ENCODE peak calls at places on chromosomes 7 and 10, in eight cellular contexts. Y is OCI-LY7; P is sigmoid colon; Z is gastrocnemius medialis; G is adrenal gland; X is CD4-positive, CD25-positive, alpha-beta regulatory T cell; N is aorta; K is ascending aorta. L is an unnamed sample.

GRCh38 chr10:46016811-46017210 is 13.6 kb downstream of the NCOA4 start:
- DNase-seq in Y (no peak), P (no peak), Z (no peak), G (no peak), X (no peak), N (no peak), K (no peak), L (no peak)

GRCh38 chr10:11265486-11265885 is 247.8 kb downstream of the CELF2 start:
- DNase-seq in Y (no peak), P (no peak), Z (no peak), G (no peak), X (no peak), N (no peak), K (no peak), L (no peak)

GRCh38 chr10:76902949-76903348 is 734.7 kb downstream of the KCNMA1 start:
- DNase-seq in Y (peak; percentile 1), P (no peak), Z (no peak), G (no peak), X (no peak), N (peak; percentile 82), K (no peak), L (no peak)

GRCh38 chr10:73591578-73591902 is 398 bp upstream of the USP54 start:
- DNase-seq in Y (peak; percentile 4), P (no peak), Z (no peak), G (no peak), X (no peak), N (no peak), K (no peak), L (no peak)

GRCh38 chr10:3465406-3465891 is 292.9 kb upstream of the PITRM1 start:
- DNase-seq in Y (no peak), P (no peak), Z (no peak), G (no peak), X (no peak), N (no peak), K (no peak), L (no peak)

GRCh38 chr7:40720401-40720800 is 585.6 kb downstream of the SUGCT start:
- DNase-seq in Y (no peak), P (no peak), Z (no peak), G (no peak), X (no peak), N (no peak), K (no peak), L (no peak)

GRCh38 chr10:119768455-119769094 is 42.7 kb downstream of the INPP5F start:
- DNase-seq in Y (no peak), P (no peak), Z (no peak), G (no peak), X (no peak), N (no peak), K (no peak), L (no peak)

GRCh38 chr10:5570007-5570655 is 45.4 kb downstream of the CALML3 start:
- DNase-seq in Y (no peak), P (no peak), Z (no peak), G (no peak), X (no peak), N (peak; percentile 63), K (no peak), L (peak; percentile 24)

GRCh38 chr10:50561816-50562215 is 61.9 kb downstream of the SGMS1 start:
- DNase-seq in Y (peak; percentile 54), P (no peak), Z (no peak), G (no peak), X (no peak), N (no peak), K (no peak), L (no peak)

GRCh38 chr7:54986716-54987115 is 32.1 kb upstream of the EGFR start:
- DNase-seq in Y (no peak), P (no peak), Z (no peak), G (no peak), X (no peak), N (no peak), K (no peak), L (no peak)

GRCh38 chr7:150520145-150520544 is 5.5 kb downstream of the GIMAP7 start:
- DNase-seq in Y (no peak), P (no peak), Z (no peak), G (no peak), X (no peak), N (no peak), K (no peak), L (no peak)

GRCh38 chr10:62779487-62780248 is 24.9 kb upstream of the ADO start:
- DNase-seq in Y (peak; percentile 86), P (no peak), Z (no peak), G (no peak), X (peak; percentile 74), N (no peak), K (no peak), L (peak; percentile 85)

GRCh38 chr7:77348371-77348813 is 67.8 kb downstream of the GSAP start:
- DNase-seq in Y (no peak), P (peak; percentile 78), Z (no peak), G (no peak), X (no peak), N (no peak), K (no peak), L (no peak)

GRCh38 chr7:67754651-67755050 is 758.0 kb downstream of the TYW1 start:
- DNase-seq in Y (no peak), P (no peak), Z (no peak), G (no peak), X (no peak), N (no peak), K (no peak), L (no peak)

GRCh38 chr7:73427902-73428696 is 5.5 kb upstream of the FZD9 start:
- DNase-seq in Y (no peak), P (no peak), Z (no peak), G (no peak), X (no peak), N (no peak), K (no peak), L (no peak)

GRCh38 chr7:42237891-42238531 is 1.0 kb upstream of the GLI3 start:
- DNase-seq in Y (no peak), P (peak; percentile 95), Z (peak; percentile 47), G (peak; percentile 78), X (no peak), N (peak; percentile 86), K (no peak), L (no peak)

GRCh38 chr10:96289218-96289910 is 14.9 kb upstream of the DNTT start:
- DNase-seq in Y (no peak), P (no peak), Z (no peak), G (no peak), X (no peak), N (no peak), K (no peak), L (no peak)

GRCh38 chr10:68049289-68050078 is 25.6 kb downstream of the HERC4 start:
- DNase-seq in Y (no peak), P (no peak), Z (no peak), G (no peak), X (no peak), N (no peak), K (no peak), L (no peak)

GRCh38 chr7:151850484-151851159 is 26.3 kb downstream of the PRKAG2 start:
- DNase-seq in Y (no peak), P (no peak), Z (no peak), G (no peak), X (no peak), N (peak; percentile 71), K (no peak), L (no peak)

GRCh38 chr7:4893929-4894475 is 10.5 kb upstream of the RADIL start:
- DNase-seq in Y (no peak), P (no peak), Z (no peak), G (no peak), X (no peak), N (no peak), K (no peak), L (no peak)

DNA sequence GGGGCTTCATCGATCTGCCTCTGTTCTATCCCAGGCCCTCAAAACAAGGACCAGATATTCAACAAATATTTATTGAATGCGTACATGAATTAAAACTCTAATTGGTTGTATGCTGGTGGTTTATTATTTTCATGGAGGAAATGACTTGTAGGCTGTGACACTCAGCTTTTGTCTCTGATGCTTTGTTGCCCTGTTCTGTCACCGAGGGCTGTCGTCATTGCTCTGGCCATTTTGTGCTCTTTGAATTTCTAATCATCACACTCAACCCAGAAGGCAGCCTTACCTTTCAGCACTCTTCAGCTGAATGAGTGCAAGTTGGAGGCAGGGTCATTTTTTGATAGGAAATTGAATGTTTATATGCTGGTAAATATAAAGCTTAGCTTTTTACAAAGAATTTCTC is 14.5 kb downstream of the SRGN start:
- DNase-seq in Y (no peak), P (no peak), Z (no peak), G (no peak), X (no peak), N (no peak), K (no peak), L (no peak)
- H3K36me3 ChIP-seq in Y (no peaks in the 10 kb centered on the region), P (no peaks in the 10 kb centered on the region), Z (no peaks in the 10 kb centered on the region), G (no peaks in the 10 kb centered on the region), X (peaks cover 58% of the 10 kb centered on the region), N (no peaks in the 10 kb centered on the region), K (peaks cover 27% of the 10 kb centered on the region), L (peaks cover 27% of the 10 kb centered on the region)

DNA sequence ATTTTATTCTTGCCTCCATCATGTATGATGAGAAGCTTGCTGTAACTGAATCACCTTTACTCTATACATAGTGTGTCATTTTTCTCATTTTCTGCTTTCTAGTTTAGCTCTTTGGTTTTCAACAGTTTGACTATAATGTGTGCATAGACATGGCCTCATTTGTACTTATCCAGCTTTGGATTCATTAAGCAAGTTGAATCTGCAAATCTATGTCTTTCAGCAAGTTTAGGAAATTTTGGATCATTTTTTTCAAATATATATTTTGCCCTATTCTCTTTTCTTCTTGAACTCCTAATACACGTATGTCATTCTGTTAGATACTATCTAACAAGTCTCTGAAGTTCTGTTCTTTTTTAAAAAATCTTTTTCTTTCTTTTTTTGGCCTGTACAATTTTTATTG is 57.8 kb downstream of the PRLHR start:
- DNase-seq in Y (no peak), P (no peak), Z (no peak), G (no peak), X (no peak), N (no peak), K (no peak), L (no peak)
- H3K4me1 ChIP-seq in Y (no peaks in the 10 kb centered on the region), P (no peaks in the 10 kb centered on the region), Z (no peaks in the 10 kb centered on the region), G (no peaks in the 10 kb centered on the region), X (no peaks in the 10 kb centered on the region), N (no peaks in the 10 kb centered on the region), K (no peaks in the 10 kb centered on the region), L (no peaks in the 10 kb centered on the region)

GRCh38 chr7:127578036-127578684 is 7.2 kb downstream of the GCC1 start:
- DNase-seq in Y (no peak), P (no peak), Z (no peak), G (no peak), X (no peak), N (no peak), K (no peak), L (no peak)
- H3K36me3 ChIP-seq in Y (peaks cover 33% of the 10 kb centered on the region), P (peaks cover 33% of the 10 kb centered on the region), Z (no peaks in the 10 kb centered on the region), G (peaks cover 18% of the 10 kb centered on the region), X (peaks cover 40% of the 10 kb centered on the region), N (peaks cover 7% of the 10 kb centered on the region), K (peaks cover 30% of the 10 kb centered on the region), L (peaks cover 14% of the 10 kb centered on the region)

GRCh38 chr7:148318092-148318756 is 272.3 kb upstream of the C7orf33 start:
- DNase-seq in Y (no peak), P (no peak), Z (no peak), G (no peak), X (no peak), N (no peak), K (no peak), L (no peak)

GRCh38 chr7:148325208-148325607 is 265.4 kb upstream of the C7orf33 start:
- DNase-seq in Y (no peak), P (no peak), Z (no peak), G (no peak), X (no peak), N (no peak), K (no peak), L (no peak)

GRCh38 chr7:148318838-148319237 is 271.7 kb upstream of the C7orf33 start:
- DNase-seq in Y (no peak), P (no peak), Z (no peak), G (no peak), X (no peak), N (no peak), K (no peak), L (no peak)

GRCh38 chr7:148319316-148319808 is 271.2 kb upstream of the C7orf33 start:
- DNase-seq in Y (no peak), P (no peak), Z (no peak), G (no peak), X (no peak), N (no peak), K (no peak), L (no peak)
- H3K4me1 ChIP-seq in Y (no peaks in the 10 kb centered on the region), P (no peaks in the 10 kb centered on the region), Z (no peaks in the 10 kb centered on the region), G (no peaks in the 10 kb centered on the region), X (no peaks in the 10 kb centered on the region), N (no peaks in the 10 kb centered on the region), K (no peaks in the 10 kb centered on the region), L (no peaks in the 10 kb centered on the region)

L was measured in CD8-positive, alpha-beta memory T cell.